ENCODE peak calls at places on chromosomes 5 and 9, in seven cellular contexts. C is K562, F is A549, V is left lung, U is heart left ventricle, O is left ventricle myocardium inferior, X is endodermal cell. R is an unnamed sample.

GRCh38 chr9:115015018-115015635 is 84.7 kb upstream of the TNFSF8 start:
- DNase-seq in C (peak; percentile 21), V (no peak), X (peak; percentile 86), U (no peak), O (no peak), F (peak; percentile 78), R (no peak)

GRCh38 chr9:136786451-136786850 is 4.7 kb upstream of the TMEM141 start:
- DNase-seq in U (no peak), X (no peak), F (no peak), O (no peak), V (no peak), C (no peak), R (peak; percentile 22)

GRCh38 chr5:132067941-132068808 is 5.4 kb upstream of the CSF2 start:
- DNase-seq in U (no peak), X (no peak), O (peak; percentile 1), F (no peak), C (no peak), V (peak; percentile 39), R (no peak)

GRCh38 chr5:91061946-91062586 is 321.1 kb downstream of the ARRDC3 start:
- DNase-seq in X (no peak), C (no peak), V (no peak), F (no peak), U (no peak), O (no peak), R (no peak)

GRCh38 chr9:123074627-123075026 is 41.2 kb downstream of the GPR21 start:
- DNase-seq in C (no peak), U (no peak), O (no peak), F (no peak), V (no peak), X (no peak), R (no peak)

GRCh38 chr9:122988919-122989614 is 44.4 kb upstream of the GPR21 start:
- DNase-seq in U (no peak), X (no peak), C (no peak), V (no peak), O (no peak), F (no peak), R (no peak)

GRCh38 chr5:73122875-73123810 is 2.8 kb downstream of the TMEM171 start:
- DNase-seq in V (no peak), X (peak; percentile 70), F (no peak), U (no peak), O (no peak), C (no peak), R (no peak)

GRCh38 chr5:566636-567309 is 42.5 kb upstream of the SLC9A3 start:
- DNase-seq in F (no peak), X (no peak), V (no peak), O (no peak), C (peak; percentile 49), U (no peak), R (no peak)

GRCh38 chr9:105647595-105648349 is 14.5 kb upstream of the TAL2 start:
- DNase-seq in X (peak; percentile 78), V (no peak), F (no peak), C (peak; percentile 77), O (no peak), U (no peak), R (no peak)

GRCh38 chr5:58871648-58872242 is 288.9 kb downstream of the RAB3C start:
- DNase-seq in X (peak; percentile 65), U (no peak), F (peak; percentile 44), O (no peak), V (no peak), C (peak; percentile 19), R (no peak)

GRCh38 chr5:150092159-150092787 is 5.9 kb upstream of the CSF1R start:
- DNase-seq in U (no peak), C (no peak), F (no peak), X (no peak), V (no peak), O (no peak), R (no peak)

GRCh38 chr5:100749771-100750284 is 153.3 kb downstream of the ST8SIA4 start:
- DNase-seq in C (no peak), X (no peak), U (no peak), F (no peak), V (no peak), O (no peak), R (no peak)

GRCh38 chr5:54616031-54616430 is 98.5 kb downstream of the SNX18 start:
- DNase-seq in C (no peak), O (peak; percentile 21), V (no peak), X (no peak), F (no peak), U (peak; percentile 45), R (no peak)

GRCh38 chr5:150438873-150439546 is 10.5 kb downstream of the RPS14 start:
- DNase-seq in U (no peak), F (peak; percentile 83), X (peak; percentile 89), C (peak; percentile 51), O (no peak), V (no peak), R (no peak)

GRCh38 chr5:90134892-90135291 is 274.7 kb downstream of the CETN3 start:
- DNase-seq in F (no peak), V (no peak), X (no peak), O (peak; percentile 51), U (peak; percentile 75), C (no peak), R (peak; percentile 96)

DNA sequence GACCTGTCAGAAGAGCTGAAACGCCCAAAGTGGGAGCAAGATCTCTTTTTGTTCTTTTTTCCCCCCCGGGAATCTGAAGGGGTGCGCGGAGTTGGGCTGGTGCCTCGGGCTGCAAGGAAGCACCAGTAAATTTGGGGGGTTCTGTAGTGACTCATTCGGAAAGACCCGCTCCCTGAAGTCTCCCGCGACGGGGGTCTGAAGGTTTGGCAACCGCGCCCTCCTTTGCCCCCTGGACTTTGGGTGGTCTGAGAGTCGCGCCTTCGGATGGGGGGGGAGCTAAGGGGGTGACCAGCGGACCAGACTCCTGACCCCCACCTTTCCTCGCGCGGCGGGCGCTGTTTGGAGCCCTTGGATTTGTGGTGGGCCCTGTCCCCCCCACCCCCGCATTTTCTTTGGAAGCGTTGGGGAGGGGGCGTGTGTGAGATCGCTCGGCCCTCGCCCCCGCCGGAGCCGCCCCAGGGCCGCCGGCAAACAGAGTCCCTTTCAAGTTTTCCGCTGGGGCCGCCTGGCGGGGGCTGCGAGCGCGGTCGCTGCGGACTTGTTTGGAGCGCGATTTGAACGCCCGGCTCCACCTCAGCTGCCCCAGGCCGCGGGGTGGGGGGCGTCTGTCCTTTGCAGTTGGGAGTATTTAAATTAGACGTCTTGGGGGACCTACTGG is 2.0 kb downstream of the CXXC5 start:
- DNase-seq in U (peak; percentile 45), C (peak; percentile 40), O (peak; percentile 53), F (no peak), X (peak; percentile 87), V (peak; percentile 78), R (peak; percentile 83)
- H3K27ac ChIP-seq in U (peak overlapping the region; percentile 98), C (peak overlapping the region; percentile 83), O (peak overlapping the region; percentile 91), F (peak overlapping the region; percentile 98), X (peak overlapping the region; percentile 84), V (peak overlapping the region; percentile 87), R (peak overlapping the region; percentile 89)

GRCh38 chr9:137972355-137972987 is 94.9 kb downstream of the CACNA1B start:
- DNase-seq in F (no peak), U (no peak), O (no peak), C (no peak), V (peak; percentile 44), X (peak; percentile 25), R (no peak)

GRCh38 chr9:137974746-137975526 is 97.4 kb downstream of the CACNA1B start:
- DNase-seq in V (peak; percentile 41), O (no peak), U (no peak), X (peak; percentile 28), F (no peak), C (no peak), R (no peak)

GRCh38 chr9:137975527-137975913 is 97.9 kb downstream of the CACNA1B start:
- DNase-seq in F (no peak), X (no peak), V (no peak), O (no peak), U (no peak), C (no peak), R (peak; percentile 39)

GRCh38 chr9:137972988-137973470 is 95.4 kb downstream of the CACNA1B start:
- DNase-seq in C (no peak), V (peak; percentile 45), U (no peak), X (peak; percentile 39), F (no peak), O (no peak), R (peak; percentile 51)

GRCh38 chr9:137973829-137974416 is 96.3 kb downstream of the CACNA1B start:
- DNase-seq in X (peak; percentile 26), C (no peak), U (no peak), F (no peak), O (no peak), V (peak; percentile 35), R (peak; percentile 55)
- H3K9me3 ChIP-seq in X (peaks cover 8% of the 10 kb centered on the region), C (no peaks in the 10 kb centered on the region), U (no peaks in the 10 kb centered on the region), F (no peaks in the 10 kb centered on the region), O (no peaks in the 10 kb centered on the region), V (no peaks in the 10 kb centered on the region), R (no peaks in the 10 kb centered on the region)

DNA sequence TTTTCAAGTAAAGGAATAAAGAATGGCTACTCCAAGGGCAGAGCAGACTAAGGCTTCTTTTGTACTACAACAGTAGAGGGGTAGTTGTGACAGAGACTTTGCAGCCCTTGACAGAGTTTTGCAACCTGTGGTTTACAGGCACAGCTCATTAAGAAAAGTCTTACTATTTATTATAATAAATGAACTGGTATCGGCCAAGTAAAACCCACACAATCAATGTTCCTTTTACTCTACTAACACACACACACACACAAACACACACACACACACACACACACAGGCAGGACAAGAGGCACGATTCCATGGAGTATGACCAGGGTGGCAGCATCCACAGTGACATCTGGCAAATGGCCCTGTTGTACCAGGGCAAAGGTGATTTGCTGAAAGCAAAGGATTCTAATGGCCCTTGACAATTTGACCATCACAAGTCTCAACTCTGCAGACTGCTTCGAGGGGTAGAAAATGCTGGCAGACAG is 59.1 kb upstream of the GOLPH3 start:
- DNase-seq in X (no peak), U (no peak), V (no peak), F (no peak), C (no peak), O (no peak), R (no peak)
- H3K27ac ChIP-seq in X (no peak overlapping the region), U (no peak overlapping the region), V (peak overlapping the region; percentile 37), F (peak overlapping the region; percentile 79), C (no peak overlapping the region), O (peak overlapping the region; percentile 63), R (no peak overlapping the region)

DNA sequence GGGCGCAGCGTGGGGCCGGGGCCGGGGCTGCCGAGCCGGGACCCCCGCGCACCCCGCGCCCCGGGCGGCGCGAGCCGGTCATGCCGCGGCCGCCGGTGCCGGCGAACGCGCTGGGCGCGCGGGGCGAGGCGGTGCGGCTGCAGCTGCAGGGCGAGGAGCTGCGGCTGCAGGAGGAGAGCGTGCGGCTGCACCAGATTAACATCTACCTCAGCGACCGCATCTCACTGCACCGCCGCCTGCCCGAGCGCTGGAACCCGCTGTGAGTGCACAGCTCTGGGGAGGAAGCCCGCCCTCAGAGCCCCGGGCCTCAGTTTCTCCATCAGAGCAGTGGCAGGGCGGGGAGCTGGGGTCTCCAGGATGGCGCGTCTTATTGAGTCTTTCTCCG is 333 bp downstream of the GALNT12 start:
- DNase-seq in V (no peak), X (peak; percentile 70), O (no peak), C (no peak), U (no peak), F (no peak), R (no peak)
- H3K9me3 ChIP-seq in V (no peaks in the 10 kb centered on the region), X (no peaks in the 10 kb centered on the region), O (no peaks in the 10 kb centered on the region), C (no peaks in the 10 kb centered on the region), U (no peaks in the 10 kb centered on the region), F (no peaks in the 10 kb centered on the region), R (no peaks in the 10 kb centered on the region)